ENCODE peak calls at places on chromosomes 3 and 15, in eight cellular contexts. X is stimulated activated CD4-positive, alpha-beta T cell treated with anti-CD3 and anti-CD28 coated beads, TNF-alpha, amount 100 ng/mL, for 1 hour; S is activated naive CD8-positive, alpha-beta T cell treated with anti-CD3 and anti-CD28 coated beads, Interleukin-2, amount 50 U/mL, for 24 hours; R is T-helper 9 cell; H is stimulated activated CD8-positive, alpha-beta memory T cell treated with anti-CD3 and anti-CD28 coated beads, Interleukin-15, amount 100 ng/mL, for 48 hours; V is activated CD8-positive, alpha-beta memory T cell treated with anti-CD3 and anti-CD28 coated beads, Interleukin-2, amount 50 U/mL, for 48 hours; A is neural crest cell; P is SJSA1. K is an unnamed sample.

GRCh38 chr3:104941785-104942184 is 424.9 kb upstream of the ALCAM start:
- DNase-seq in H (no peak), A (no peak), R (no peak), X (no peak), P (no peak), S (no peak), V (no peak), K (no peak)

GRCh38 chr15:70933411-70933810 is 40.8 kb downstream of the LRRC49 start:
- DNase-seq in S (no peak), R (no peak), X (no peak), V (no peak), P (no peak), H (no peak), A (no peak), K (no peak)

GRCh38 chr3:101243285-101244211 is 76.8 kb downstream of the IMPG2 start:
- DNase-seq in P (no peak), H (no peak), V (no peak), X (no peak), A (no peak), R (no peak), S (peak), K (no peak)

GRCh38 chr15:78841307-78841706 is 30.0 kb upstream of the ADAMTS7 start:
- DNase-seq in S (no peak), P (no peak), R (no peak), V (no peak), H (no peak), X (no peak), A (no peak), K (no peak)

GRCh38 chr15:88331291-88331690 is 74.8 kb upstream of the NTRK3 start:
- DNase-seq in A (peak), H (peak), P (peak), X (peak), R (peak), S (peak), V (peak), K (peak)

GRCh38 chr3:32584660-32585059 is 14.0 kb upstream of the DYNC1LI1 start:
- DNase-seq in P (no peak), S (no peak), V (no peak), R (no peak), A (no peak), H (no peak), X (no peak), K (no peak)

GRCh38 chr15:59751552-59752413 is 62.7 kb upstream of the BNIP2 start:
- DNase-seq in R (no peak), H (no peak), P (peak), A (no peak), X (no peak), S (no peak), V (no peak), K (no peak)

GRCh38 chr3:57959407-57960173 is 48.6 kb upstream of the FLNB start:
- DNase-seq in R (no peak), H (no peak), X (no peak), S (no peak), P (peak), V (no peak), A (no peak), K (no peak)

GRCh38 chr15:91102546-91103330 is 2.7 kb downstream of the SV2B start:
- DNase-seq in H (no peak), A (no peak), V (no peak), X (no peak), P (no peak), S (no peak), R (no peak), K (no peak)

GRCh38 chr3:41569632-41570338 is 370.5 kb downstream of the CTNNB1 start:
- DNase-seq in A (no peak), P (no peak), H (no peak), S (no peak), V (no peak), X (no peak), R (no peak), K (no peak)

GRCh38 chr3:179809639-179810038 is 156.8 kb downstream of the USP13 start:
- DNase-seq in H (no peak), X (no peak), S (no peak), R (no peak), V (no peak), A (no peak), P (no peak), K (no peak)

GRCh38 chr15:60652245-60652644 is 173.3 kb upstream of the ICE2 start:
- DNase-seq in P (no peak), R (no peak), H (no peak), A (no peak), S (no peak), X (no peak), V (no peak), K (no peak)

GRCh38 chr3:177494216-177494615 is 296.9 kb upstream of the TBL1XR1 start:
- DNase-seq in S (no peak), R (no peak), X (no peak), V (no peak), A (no peak), H (no peak), P (no peak), K (no peak)

GRCh38 chr15:101029971-101030661 is 111.0 kb downstream of the LRRK1 start:
- DNase-seq in X (no peak), P (no peak), V (peak), H (no peak), S (no peak), R (no peak), A (peak), K (no peak)

GRCh38 chr3:24254649-24255048 is 240.0 kb downstream of the THRB start:
- DNase-seq in V (no peak), R (no peak), S (no peak), X (no peak), A (no peak), H (no peak), P (peak), K (no peak)

GRCh38 chr3:140176526-140176925 is 241.5 kb downstream of the CLSTN2 start:
- DNase-seq in P (no peak), H (no peak), X (no peak), V (no peak), S (no peak), R (no peak), A (no peak), K (no peak)

GRCh38 chr3:134253475-134254231 is 3.0 kb upstream of the RYK start:
- DNase-seq in X (no peak), R (no peak), A (no peak), H (no peak), S (no peak), P (no peak), V (no peak), K (peak)

GRCh38 chr3:133330043-133330442 is 69.8 kb upstream of the BFSP2 start:
- DNase-seq in V (no peak), S (no peak), R (no peak), H (no peak), P (no peak), A (no peak), X (no peak), K (no peak)

GRCh38 chr15:25846377-25846776 is 16.8 kb downstream of the ATP10A start:
- DNase-seq in H (no peak), A (no peak), X (peak), P (no peak), S (peak), V (peak), R (peak), K (no peak)

GRCh38 chr15:100042558-100042957 is 299.2 kb downstream of the ADAMTS17 start:
- DNase-seq in A (no peak), R (no peak), H (no peak), P (no peak), X (no peak), V (no peak), S (no peak), K (no peak)

GRCh38 chr15:90571063-90571541 is 41.4 kb downstream of the CRTC3 start:
- DNase-seq in P (no peak), A (no peak), S (no peak), V (peak), X (no peak), R (no peak), H (no peak), K (no peak)

GRCh38 chr3:196976891-196977420 is 8.3 kb upstream of the PIGZ start:
- DNase-seq in S (no peak), P (no peak), A (no peak), V (no peak), X (no peak), H (no peak), R (no peak), K (no peak)

GRCh38 chr15:61088675-61089074 is 140.4 kb downstream of the RORA start:
- DNase-seq in R (no peak), X (no peak), P (no peak), A (no peak), S (no peak), H (no peak), V (no peak), K (no peak)

GRCh38 chr15:20352241-20353200 is 189.1 kb downstream of the GOLGA6L6 start:
- DNase-seq in V (peak), S (no peak), A (no peak), R (no peak), P (no peak), X (no peak), H (no peak), K (no peak)

GRCh38 chr15:66483131-66483566 is 14.4 kb downstream of the SNAPC5 start:
- DNase-seq in V (no peak), R (no peak), A (no peak), S (no peak), X (no peak), P (no peak), H (no peak), K (no peak)

GRCh38 chr3:184419171-184419570 is 39.3 kb downstream of the CHRD start:
- DNase-seq in S (no peak), H (no peak), R (no peak), P (no peak), X (no peak), V (no peak), A (no peak), K (no peak)

GRCh38 chr3:46946856-46947544 is 29.5 kb downstream of the CCDC12 start:
- DNase-seq in S (peak), R (peak), H (peak), A (no peak), V (peak), P (no peak), X (peak), K (no peak)

GRCh38 chr3:194208701-194209100 is 72.8 kb downstream of the HES1 start:
- DNase-seq in S (no peak), X (no peak), R (no peak), H (no peak), P (no peak), V (no peak), A (no peak), K (no peak)

GRCh38 chr3:188220988-188221818 is 67.2 kb downstream of the LPP start:
- DNase-seq in X (no peak), H (no peak), R (no peak), S (no peak), P (no peak), V (no peak), A (no peak), K (no peak)

GRCh38 chr3:31648286-31648968 is 115.7 kb downstream of the STT3B start:
- DNase-seq in X (no peak), R (no peak), A (no peak), S (no peak), H (no peak), P (no peak), V (no peak), K (no peak)

K was measured in GDM1.